ENCODE peak calls at places on chromosome 11, in four cellular contexts. I, M, B and C are unnamed samples.

GRCh38 chr11:71505001-71505400 is 22.1 kb upstream of the KRTAP5-7 start:
- DNase-seq in I (no peak), M (no peak), B (no peak), C (peak)

GRCh38 chr11:134331565-134332188 is at the start of gene GLB1L2:
- DNase-seq in I (peak), M (peak), B (peak), C (peak)

GRCh38 chr11:133946541-133947297 is 10.0 kb downstream of the IGSF9B start:
- DNase-seq in I (no peak), M (no peak), B (no peak), C (peak)

GRCh38 chr11:63491614-63492372 is 826 bp upstream of the PLAAT5 start:
- DNase-seq in I (peak), M (no peak), B (no peak), C (no peak)

GRCh38 chr11:91804057-91804456 is 420.6 kb upstream of the FAT3 start:
- DNase-seq in I (no peak), M (no peak), B (no peak), C (peak)

GRCh38 chr11:35619754-35620640 is 1.7 kb downstream of the FJX1 start:
- DNase-seq in I (peak), M (peak), B (no peak), C (peak)

GRCh38 chr11:33694346-33695050 is 6.1 kb downstream of the C11orf91 start:
- DNase-seq in I (no peak), M (no peak), B (no peak), C (peak)

GRCh38 chr11:134332189-134332631 is 422 bp downstream of the GLB1L2 start:
- DNase-seq in I (no peak), M (peak), B (no peak), C (peak)

GRCh38 chr11:16924826-16925494 is 89.3 kb downstream of the PLEKHA7 start:
- DNase-seq in I (peak), M (no peak), B (peak), C (peak)

GRCh38 chr11:125074511-125075241 is 11.6 kb downstream of the SLC37A2 start:
- DNase-seq in I (no peak), M (peak), B (no peak), C (peak)

GRCh38 chr11:57205046-57205671 is 23.4 kb downstream of the LRRC55 start:
- DNase-seq in I (no peak), M (no peak), B (no peak), C (no peak)

GRCh38 chr11:95148421-95148820 is 58.8 kb downstream of the ENDOD1 start:
- DNase-seq in I (no peak), M (no peak), B (no peak), C (no peak)

GRCh38 chr11:8369592-8370205 is 106.0 kb upstream of the LMO1 start:
- DNase-seq in I (no peak), M (no peak), B (no peak), C (no peak)

GRCh38 chr11:28922351-28922981 is 814.3 kb downstream of the METTL15 start:
- DNase-seq in I (no peak), M (no peak), B (no peak), C (no peak)

GRCh38 chr11:73795925-73796632 is 8.4 kb downstream of the MRPL48 start:
- DNase-seq in I (no peak), M (no peak), B (no peak), C (peak)

GRCh38 chr11:76148207-76148606 is 58.1 kb downstream of the WNT11 start:
- DNase-seq in I (no peak), M (no peak), B (no peak), C (no peak)

GRCh38 chr11:58629857-58630256 is 7.4 kb downstream of the CNTF start:
- DNase-seq in I (peak), M (peak), B (peak), C (peak)

GRCh38 chr11:120229451-120230424 is 10.2 kb upstream of the POU2F3 start:
- DNase-seq in I (peak), M (peak), B (no peak), C (peak)

GRCh38 chr11:111871693-111872161 is 346 bp upstream of the ALG9 start:
- DNase-seq in I (no peak), M (no peak), B (no peak), C (peak)

GRCh38 chr11:45671246-45672171 is 6.1 kb upstream of the CHST1 start:
- DNase-seq in I (no peak), M (no peak), B (no peak), C (no peak)

GRCh38 chr11:116694815-116695590 is 77.8 kb downstream of the BUD13 start:
- DNase-seq in I (no peak), M (no peak), B (no peak), C (peak)

GRCh38 chr11:134524876-134525845 is 113.1 kb upstream of the B3GAT1 start:
- DNase-seq in I (no peak), M (no peak), B (no peak), C (no peak)

GRCh38 chr11:132410383-132410782 is 1040.0 kb downstream of the NTM start:
- DNase-seq in I (no peak), M (no peak), B (no peak), C (no peak)

GRCh38 chr11:92776676-92777075 is 192.8 kb upstream of the MTNR1B start:
- DNase-seq in I (no peak), M (no peak), B (no peak), C (no peak)

GRCh38 chr11:111801135-111801534 is 34.9 kb upstream of the PPP2R1B start:
- DNase-seq in I (no peak), M (no peak), B (no peak), C (no peak)

GRCh38 chr11:31870609-31871309 is 59.6 kb upstream of the PAX6 start:
- DNase-seq in I (peak), M (peak), B (peak), C (peak)

GRCh38 chr11:57274904-57275498 is 38.0 kb upstream of the APLNR start:
- DNase-seq in I (no peak), M (no peak), B (no peak), C (no peak)

GRCh38 chr11:66421492-66422205 is 814 bp downstream of the NPAS4 start:
- DNase-seq in I (peak), M (peak), B (peak), C (peak)

GRCh38 chr11:14189874-14190273 is 169.1 kb downstream of the RRAS2 start:
- DNase-seq in I (no peak), M (no peak), B (no peak), C (no peak)

GRCh38 chr11:69230856-69231425 is 63.0 kb upstream of the MYEOV start:
- DNase-seq in I (no peak), M (no peak), B (no peak), C (no peak)

GRCh38 chr11:1160231-1161101 is 2.7 kb downstream of the MUC5AC start:
- DNase-seq in I (no peak), M (no peak), B (no peak), C (peak)

GRCh38 chr11:32487270-32487669 is 51.9 kb upstream of the WT1 start:
- DNase-seq in I (no peak), M (peak), B (peak), C (peak)

GRCh38 chr11:2535673-2536439 is 91.0 kb downstream of the KCNQ1 start:
- DNase-seq in I (no peak), M (no peak), B (no peak), C (no peak)

GRCh38 chr11:133913761-133914160 is 43.0 kb downstream of the IGSF9B start:
- DNase-seq in I (no peak), M (no peak), B (no peak), C (no peak)

GRCh38 chr11:111913997-111914396 is 1.5 kb downstream of the HSPB2 start:
- DNase-seq in I (peak), M (no peak), B (no peak), C (no peak)

GRCh38 chr11:115548878-115549528 is 44.8 kb upstream of the CADM1 start:
- DNase-seq in I (peak), M (no peak), B (no peak), C (no peak)

DNA sequence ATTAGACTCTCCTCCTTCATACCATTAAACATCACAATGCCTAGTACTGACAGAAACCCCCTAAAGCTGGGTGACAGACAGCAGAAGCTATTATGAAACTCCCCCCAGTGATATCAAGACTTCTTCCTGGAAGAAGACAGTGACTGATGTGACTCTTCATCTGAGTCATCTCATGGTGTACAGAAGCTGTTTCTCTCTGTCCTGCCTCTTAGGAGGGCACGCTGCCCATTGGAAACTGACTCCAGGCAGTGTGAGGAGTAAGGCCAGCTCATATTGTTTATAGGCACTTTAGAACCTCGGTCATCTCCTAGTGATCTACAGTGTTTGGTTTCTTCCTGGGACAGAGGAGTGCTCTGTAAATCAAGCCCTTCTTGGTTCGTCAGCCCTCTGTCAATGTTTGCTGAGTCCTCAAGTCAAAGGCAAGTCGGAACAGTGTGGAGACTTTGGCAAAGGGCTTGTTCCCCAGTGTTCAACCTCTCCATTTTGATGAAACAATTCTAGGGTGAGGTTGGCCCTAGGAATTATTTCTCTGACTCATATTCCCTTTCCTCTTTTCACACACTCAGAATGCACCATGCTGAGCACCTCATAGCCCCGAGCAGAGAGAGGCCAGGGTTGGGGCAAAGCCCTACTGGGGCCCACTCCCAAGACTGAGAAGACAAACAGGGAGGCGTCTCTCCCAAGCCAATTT is 172.5 kb upstream of the TMEM45B start:
- DNase-seq in I (no peak), M (no peak), B (no peak), C (no peak)
- TF ChIP-seq ZBTB33 in I (no peak), M (no peak), B (no peak), C (no peak)

GRCh38 chr11:118258410-118258809 is 5.7 kb downstream of the MPZL2 start:
- DNase-seq in I (no peak), M (no peak), B (no peak), C (no peak)
- TF ChIP-seq ZBTB33 in I (no peak), M (no peak), B (no peak), C (no peak)

GRCh38 chr11:96241351-96241841 is 101.6 kb downstream of the MAML2 start:
- DNase-seq in I (peak), M (no peak), B (no peak), C (no peak)
- TF ChIP-seq ZBTB33 in I (peak), M (no peak), B (no peak), C (no peak)

GRCh38 chr11:126383301-126384052 is 28.0 kb downstream of the ST3GAL4 start:
- DNase-seq in I (no peak), M (no peak), B (no peak), C (no peak)
- TF ChIP-seq ZBTB33 in I (no peak), M (no peak), B (no peak), C (no peak)

GRCh38 chr11:118922745-118923627 is 2.7 kb downstream of the BCL9L start:
- DNase-seq in I (no peak), M (no peak), B (no peak), C (peak)

GRCh38 chr11:118924591-118925585 is 838 bp downstream of the BCL9L start:
- DNase-seq in I (no peak), M (peak), B (no peak), C (peak)

GRCh38 chr11:118921121-118921928 is 4.4 kb downstream of the BCL9L start:
- DNase-seq in I (peak), M (no peak), B (no peak), C (peak)

GRCh38 chr11:118923721-118924587 is 1.8 kb downstream of the BCL9L start:
- DNase-seq in I (no peak), M (no peak), B (no peak), C (no peak)

DNA sequence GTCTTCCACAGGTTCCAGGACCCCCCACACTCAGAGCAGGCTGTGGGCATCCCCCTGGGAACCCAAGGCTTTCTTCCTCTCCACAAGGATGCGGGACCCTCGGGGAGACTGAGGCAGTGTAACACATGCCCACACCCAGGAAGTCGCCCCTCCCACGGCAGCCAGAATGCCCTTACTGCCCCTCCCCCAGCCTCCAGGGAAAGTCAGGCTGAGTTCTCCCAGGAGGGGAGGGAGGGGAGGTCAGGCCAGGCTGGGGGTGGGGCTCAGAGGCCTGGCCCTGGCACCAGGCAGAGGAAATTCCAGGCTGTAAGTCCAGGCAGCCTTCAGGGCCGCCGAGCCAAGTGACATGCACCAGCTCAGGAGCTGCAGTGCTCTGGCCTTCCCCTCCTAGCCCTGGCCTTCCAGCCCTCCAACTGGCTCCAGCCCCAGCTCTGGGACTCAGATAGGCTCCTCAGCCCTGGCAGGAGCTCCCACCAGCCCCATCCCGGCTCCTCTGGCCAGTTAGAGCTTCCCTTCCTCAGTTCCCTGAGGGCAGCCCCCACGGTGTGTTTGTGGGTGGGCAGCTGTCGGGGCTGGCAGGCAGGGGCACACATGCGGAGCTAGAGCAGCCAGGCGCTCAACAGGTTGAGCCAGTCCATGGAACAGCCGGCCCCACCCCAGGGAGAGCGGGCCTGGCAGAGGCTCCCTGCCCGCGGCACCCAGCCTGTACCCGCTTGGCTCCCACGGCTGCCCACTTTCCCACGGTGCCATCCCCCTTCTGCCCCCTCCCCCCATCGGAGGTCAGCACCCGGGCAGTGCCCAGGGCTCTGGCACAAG is 3.6 kb downstream of the BCL9L start:
- DNase-seq in I (peak), M (no peak), B (no peak), C (peak)
- TF ChIP-seq ZBTB33 in I (no peak), M (no peak), B (no peak), C (no peak)

GRCh38 chr11:5277807-5278206 is 8.1 kb upstream of the HBE1 start:
- DNase-seq in I (no peak), M (no peak), B (no peak), C (no peak)
- TF ChIP-seq ZBTB33 in I (no peak), M (no peak), B (no peak), C (no peak)